ENCODE peak calls at places on chromosomes 3 and 15, in eight cellular contexts. C, Y, B, S, Q, T, J and V are unnamed samples.

GRCh38 chr3:95613993-95614392 is 1200.4 kb upstream of the EPHA6 start:
- DNase-seq in Q (no peak), Y (no peak), C (no peak), J (no peak), B (no peak), T (no peak), S (no peak), V (no peak)

GRCh38 chr3:196193037-196193737 is 18.0 kb downstream of the ZDHHC19 start:
- DNase-seq in T (no peak), S (no peak), Q (peak), C (no peak), J (no peak), B (no peak), Y (peak), V (no peak)

GRCh38 chr15:70535071-70535954 is 228.0 kb downstream of the UACA start:
- DNase-seq in Q (no peak), T (no peak), C (no peak), B (no peak), S (no peak), Y (no peak), J (no peak), V (no peak)

GRCh38 chr3:57583544-57583943 is 13.6 kb downstream of the ARF4 start:
- DNase-seq in T (no peak), Q (no peak), Y (no peak), J (no peak), S (no peak), C (no peak), B (no peak), V (no peak)

GRCh38 chr15:63061971-63062370 is 19.4 kb downstream of the TPM1 start:
- DNase-seq in B (no peak), S (no peak), J (no peak), Y (no peak), C (no peak), Q (no peak), T (no peak), V (no peak)

GRCh38 chr3:105984837-105985236 is 116.0 kb upstream of the CBLB start:
- DNase-seq in S (no peak), B (no peak), Q (no peak), J (peak), T (no peak), C (no peak), Y (peak), V (no peak)

GRCh38 chr15:59315914-59316428 is 56.7 kb downstream of the MYO1E start:
- DNase-seq in B (no peak), S (no peak), Y (peak), C (no peak), T (no peak), J (peak), Q (no peak), V (no peak)

GRCh38 chr3:15783361-15783969 is 14.3 kb downstream of the ANKRD28 start:
- DNase-seq in S (no peak), Q (no peak), C (no peak), Y (peak), T (no peak), B (no peak), J (no peak), V (peak)

GRCh38 chr15:31605467-31605931 is 278.9 kb downstream of the KLF13 start:
- DNase-seq in J (no peak), C (peak), Y (peak), B (no peak), T (no peak), S (no peak), Q (no peak), V (no peak)

GRCh38 chr15:73789491-73790240 is 36.5 kb upstream of the INSYN1 start:
- DNase-seq in Q (no peak), J (no peak), Y (no peak), S (no peak), C (no peak), B (no peak), T (no peak), V (no peak)

GRCh38 chr3:115698851-115699535 is 75.7 kb downstream of the GAP43 start:
- DNase-seq in S (no peak), B (no peak), T (no peak), Q (no peak), C (peak), Y (peak), J (no peak), V (no peak)

GRCh38 chr3:28940530-28940929 is 340.3 kb upstream of the RBMS3 start:
- DNase-seq in S (no peak), C (no peak), T (no peak), Y (peak), B (no peak), Q (peak), J (peak), V (peak)

GRCh38 chr3:179565496-179565895 is 2.8 kb downstream of the ACTL6A start:
- DNase-seq in T (no peak), Y (no peak), S (no peak), Q (no peak), C (no peak), J (peak), B (no peak), V (no peak)

GRCh38 chr3:131750256-131750655 is 247.5 kb upstream of the MRPL3 start:
- DNase-seq in B (no peak), C (no peak), S (no peak), Q (no peak), Y (no peak), J (no peak), T (no peak), V (no peak)

GRCh38 chr3:188188911-188189310 is 35.0 kb downstream of the LPP start:
- DNase-seq in T (no peak), C (no peak), S (no peak), Y (no peak), Q (no peak), J (no peak), B (no peak), V (no peak)

GRCh38 chr3:124826703-124827102 is 60.5 kb downstream of the ITGB5 start:
- DNase-seq in Y (peak), J (peak), B (no peak), T (no peak), S (no peak), Q (no peak), C (peak), V (no peak)

GRCh38 chr3:20141841-20142240 is 44.2 kb downstream of the SGO1 start:
- DNase-seq in B (no peak), J (no peak), T (peak), Y (peak), S (peak), Q (no peak), C (peak), V (no peak)

GRCh38 chr15:75043509-75044257 is 20.3 kb downstream of the PPCDC start:
- DNase-seq in J (peak), T (peak), Y (peak), B (peak), Q (peak), C (no peak), S (peak), V (peak)